ENCODE peak calls at places on chromosomes 5 and 9, in six cellular contexts. Q, L, E, F, D and P are unnamed samples.

GRCh38 chr9:136014928-136015633 is 53.9 kb upstream of the UBAC1 start:
- DNase-seq in E (no peak), Q (peak), F (no peak), L (peak), D (peak), P (no peak)

GRCh38 chr9:137534256-137535119 is 15.7 kb downstream of the PNPLA7 start:
- DNase-seq in Q (no peak), F (peak), D (no peak), L (no peak), E (no peak), P (peak)

GRCh38 chr5:60685028-60685427 is 14.9 kb downstream of the DEPDC1B start:
- DNase-seq in Q (no peak), E (no peak), F (no peak), D (no peak), L (no peak), P (no peak)

GRCh38 chr9:738209-738915 is 103.1 kb upstream of the DMRT1 start:
- DNase-seq in F (peak), Q (peak), D (peak), E (no peak), L (peak), P (peak)

GRCh38 chr9:15372385-15373200 is 50.1 kb upstream of the SNAPC3 start:
- DNase-seq in D (no peak), Q (no peak), E (no peak), F (no peak), L (no peak), P (no peak)

GRCh38 chr5:67104859-67105258 is 91.7 kb downstream of the CD180 start:
- DNase-seq in E (no peak), D (no peak), Q (no peak), L (no peak), F (no peak), P (peak)

GRCh38 chr9:135098400-135099105 is 11.1 kb downstream of the OLFM1 start:
- DNase-seq in E (no peak), D (no peak), Q (no peak), F (peak), L (no peak), P (peak)

GRCh38 chr5:73170522-73170921 is 2.5 kb upstream of the TMEM174 start:
- DNase-seq in E (no peak), L (no peak), F (no peak), Q (no peak), D (no peak), P (peak)

GRCh38 chr5:16508730-16509531 is 43.3 kb upstream of the ZNF622 start:
- DNase-seq in D (peak), F (peak), L (peak), Q (no peak), E (no peak), P (peak)

GRCh38 chr9:135137398-135137832 is 49.9 kb downstream of the OLFM1 start:
- DNase-seq in L (no peak), D (no peak), E (peak), F (no peak), Q (no peak), P (peak)

GRCh38 chr5:93100433-93100832 is 480.6 kb downstream of the NR2F1-AS1 start:
- DNase-seq in D (no peak), L (no peak), Q (no peak), F (peak), E (no peak), P (no peak)

GRCh38 chr5:58925627-58926545 is 343.0 kb downstream of the RAB3C start:
- DNase-seq in F (no peak), D (no peak), E (no peak), Q (no peak), L (no peak), P (no peak)

GRCh38 chr5:140806834-140807775 is at the start of gene PCDHA4:
- DNase-seq in D (peak), F (peak), E (no peak), L (peak), Q (peak), P (peak)

GRCh38 chr9:114612272-114612923 is 1.3 kb downstream of the TMEM268 start:
- DNase-seq in Q (peak), D (peak), L (peak), F (no peak), E (no peak), P (no peak)

GRCh38 chr9:134764870-134765269 is 115.7 kb upstream of the FCN2 start:
- DNase-seq in D (peak), Q (no peak), E (no peak), F (no peak), L (no peak), P (no peak)

GRCh38 chr5:50697739-50698138 is 31.3 kb downstream of the PARP8 start:
- DNase-seq in F (no peak), E (no peak), D (no peak), L (no peak), Q (no peak), P (no peak)

GRCh38 chr5:96201503-96201902 is 231.5 kb downstream of the PCSK1 start:
- DNase-seq in Q (no peak), E (no peak), L (no peak), D (no peak), F (no peak), P (no peak)

GRCh38 chr9:77014597-77015263 is 4.7 kb upstream of the FOXB2 start:
- DNase-seq in E (no peak), Q (no peak), D (no peak), F (no peak), L (no peak), P (no peak)

GRCh38 chr5:16922430-16922829 is 13.7 kb downstream of the MYO10 start:
- DNase-seq in D (no peak), L (no peak), Q (no peak), E (no peak), F (no peak), P (no peak)

GRCh38 chr5:100644206-100644605 is 109.0 kb downstream of the FAM174A start:
- DNase-seq in D (no peak), F (no peak), E (no peak), Q (no peak), L (no peak), P (no peak)

GRCh38 chr5:28808967-28809810 is 1770.8 kb upstream of the CDH9 start:
- DNase-seq in Q (no peak), D (no peak), E (no peak), F (no peak), L (peak), P (no peak)

GRCh38 chr5:127967983-127968592 is 115.5 kb upstream of the SLC12A2 start:
- DNase-seq in D (no peak), Q (no peak), L (no peak), F (peak), E (no peak), P (no peak)

GRCh38 chr5:109826426-109826825 is 136.7 kb downstream of the MAN2A1 start:
- DNase-seq in D (no peak), F (peak), Q (no peak), E (no peak), L (no peak), P (no peak)

GRCh38 chr5:181261320-181262085 is 560 bp upstream of the TRIM52 start:
- DNase-seq in L (peak), D (peak), F (peak), Q (peak), E (peak), P (peak)

GRCh38 chr9:81563020-81563407 is 126.3 kb downstream of the TLE1 start:
- DNase-seq in F (no peak), D (no peak), L (no peak), E (no peak), Q (no peak), P (no peak)

GRCh38 chr5:10328323-10328722 is 20.6 kb upstream of the CMBL start:
- DNase-seq in L (no peak), Q (no peak), F (peak), D (no peak), E (no peak), P (no peak)

GRCh38 chr9:109182940-109183798 is 16.1 kb upstream of the FRRS1L start:
- DNase-seq in E (no peak), L (no peak), Q (no peak), F (peak), D (no peak), P (peak)

GRCh38 chr5:80408976-80409926 is 1.4 kb downstream of the ZFYVE16 start:
- DNase-seq in E (no peak), L (no peak), Q (no peak), F (peak), D (no peak), P (peak)

GRCh38 chr9:122837266-122837850 is 9.0 kb upstream of the PDCL start:
- DNase-seq in L (no peak), F (no peak), Q (no peak), E (no peak), D (no peak), P (no peak)

GRCh38 chr9:86116425-86116824 is 17.1 kb upstream of the GOLM1 start:
- DNase-seq in Q (peak), L (no peak), D (no peak), F (no peak), E (no peak), P (no peak)

GRCh38 chr5:59317023-59317771 is 576.3 kb downstream of the PDE4D start:
- DNase-seq in D (no peak), E (no peak), F (peak), L (no peak), Q (no peak), P (peak)

GRCh38 chr9:35907732-35908483 is 1.4 kb upstream of the SPAAR start:
- DNase-seq in L (peak), E (no peak), Q (no peak), D (peak), F (peak), P (peak)

GRCh38 chr5:33530183-33530962 is 89.6 kb downstream of the TARS1 start:
- DNase-seq in L (no peak), E (no peak), Q (no peak), F (no peak), D (peak), P (no peak)

GRCh38 chr5:80569961-80570786 is at the start of gene ANKRD34B:
- DNase-seq in L (no peak), Q (no peak), F (peak), D (peak), E (no peak), P (peak)

GRCh38 chr9:109387856-109388255 is 67.0 kb upstream of the EPB41L4B start:
- DNase-seq in L (no peak), E (no peak), Q (no peak), D (no peak), F (no peak), P (no peak)

GRCh38 chr9:135568026-135568425 is 6.5 kb downstream of the PAEP start:
- DNase-seq in L (no peak), Q (peak), E (no peak), F (no peak), D (no peak), P (no peak)

GRCh38 chr5:151480859-151481258 is 33.5 kb downstream of the SLC36A1 start:
- DNase-seq in F (peak), Q (peak), D (no peak), E (no peak), L (peak), P (no peak)

GRCh38 chr5:58106754-58107410 is 353.0 kb downstream of the PLK2 start:
- DNase-seq in D (no peak), Q (no peak), L (no peak), F (no peak), E (no peak), P (no peak)

GRCh38 chr9:122213589-122214413 is 15.0 kb downstream of the LHX6 start:
- DNase-seq in F (peak), L (no peak), E (peak), D (peak), Q (no peak), P (no peak)

GRCh38 chr9:137575382-137575724 is 3.4 kb downstream of the DPH7 start:
- DNase-seq in Q (peak), L (no peak), D (no peak), F (no peak), E (peak), P (no peak)

DNA sequence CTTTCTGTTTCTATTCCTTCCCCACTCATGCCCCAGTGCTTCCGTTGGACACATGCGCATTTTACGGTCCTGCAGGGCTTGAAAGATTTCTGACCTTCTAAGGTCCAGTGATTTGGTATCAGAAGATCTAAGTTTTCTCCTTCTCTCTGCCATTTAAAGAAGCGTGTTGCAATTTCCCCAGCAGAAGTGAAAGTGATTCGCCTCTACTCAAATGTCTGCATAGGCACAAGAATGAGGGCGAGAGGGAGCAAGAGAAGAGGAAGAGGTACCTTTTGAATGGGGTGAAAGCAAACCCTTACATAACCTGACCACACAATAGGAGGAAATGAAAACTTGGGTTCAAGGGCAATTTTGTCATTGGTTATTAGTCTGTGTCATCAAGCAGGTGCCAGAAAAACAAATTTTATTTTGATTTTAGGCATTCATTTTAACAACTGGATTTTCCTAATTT is 31.7 kb upstream of the NR3C1 start:
- DNase-seq in F (no peak), L (no peak), E (peak), D (no peak), Q (no peak), P (no peak)
- H3K4me3 ChIP-seq in F (no peak), L (peak), E (peak), D (peak), Q (no peak), P (no peak)

DNA sequence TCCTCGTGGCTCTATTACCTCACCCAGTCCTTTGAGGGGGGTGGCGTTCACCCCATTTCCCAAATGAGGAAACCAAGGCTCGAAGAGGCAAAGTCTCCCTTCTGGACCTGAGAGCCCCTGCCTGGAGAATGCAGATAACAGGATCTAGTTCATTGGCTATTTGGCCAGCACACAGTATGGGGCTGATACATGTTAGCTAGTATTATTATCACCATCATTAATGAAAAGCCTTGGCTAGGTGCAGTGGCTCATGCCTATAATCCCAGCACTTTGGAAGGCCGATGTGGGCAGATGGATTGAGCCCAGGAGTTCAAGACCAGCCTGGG is 4.3 kb downstream of the SH3GLB2 start:
- DNase-seq in L (no peak), Q (no peak), F (no peak), E (no peak), D (no peak), P (no peak)
- H3K27ac ChIP-seq in L (peak), Q (no peak), F (no peak), E (no peak), D (no peak), P (no peak)

GRCh38 chr5:30050056-30050815 is 1143.2 kb upstream of the CDH6 start:
- DNase-seq in E (no peak), D (no peak), L (no peak), F (no peak), Q (no peak), P (peak)
- H3K4me3 ChIP-seq in E (no peak), D (no peak), L (no peak), F (no peak), Q (no peak), P (no peak)

DNA sequence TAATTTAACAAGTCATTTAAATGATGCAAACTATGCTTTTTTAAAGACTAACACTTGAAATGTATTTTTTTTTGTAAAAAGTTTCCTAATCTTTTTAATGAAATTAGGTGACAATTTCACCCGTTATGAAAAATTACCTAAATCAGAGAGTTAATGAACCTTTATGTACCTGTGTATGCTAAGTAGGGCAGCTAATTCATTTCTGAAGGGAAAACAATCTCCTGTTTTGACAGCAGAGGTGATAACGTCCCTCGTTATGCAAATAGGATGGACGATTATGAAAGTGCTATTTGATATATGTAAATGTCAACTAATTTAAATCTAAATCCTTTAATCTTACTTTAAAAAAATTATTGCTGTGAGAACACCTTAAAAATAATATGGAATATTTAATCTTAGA is 58.8 kb downstream of the MEF2C start:
- DNase-seq in Q (no peak), E (no peak), D (no peak), F (no peak), L (no peak), P (no peak)
- H3K27ac ChIP-seq in Q (peak), E (no peak), D (peak), F (no peak), L (peak), P (no peak)

GRCh38 chr9:6969805-6970204 is 212.0 kb downstream of the KDM4C start:
- DNase-seq in Q (no peak), D (no peak), F (no peak), E (no peak), L (no peak), P (no peak)
- H3K4me3 ChIP-seq in Q (no peak), D (no peak), F (no peak), E (no peak), L (no peak), P (no peak)

GRCh38 chr5:150043657-150044333 is 42.6 kb downstream of the CSF1R start:
- DNase-seq in F (no peak), L (peak), D (no peak), E (no peak), Q (no peak), P (peak)
- H3K27ac ChIP-seq in F (no peak), L (no peak), D (no peak), E (no peak), Q (no peak), P (peak)

GRCh38 chr5:77773734-77774280 is 2.3 kb downstream of the TBCA start:
- DNase-seq in Q (no peak), E (no peak), D (no peak), F (no peak), L (no peak), P (no peak)
- H3K4me3 ChIP-seq in Q (no peak), E (no peak), D (no peak), F (peak), L (peak), P (peak)

GRCh38 chr9:91800473-91800872 is 149.6 kb downstream of the ROR2 start:
- DNase-seq in D (no peak), F (no peak), Q (no peak), L (no peak), E (no peak), P (no peak)
- H3K27ac ChIP-seq in D (no peak), F (no peak), Q (no peak), L (no peak), E (no peak), P (no peak)

GRCh38 chr5:134110382-134110781 is 4.1 kb upstream of the TCF7 start:
- DNase-seq in F (peak), E (peak), Q (no peak), D (no peak), L (no peak), P (no peak)
- H3K4me3 ChIP-seq in F (no peak), E (peak), Q (no peak), D (no peak), L (no peak), P (no peak)